ENCODE peak calls at places on chromosomes 3 and 15, in six cellular contexts. O is stimulated activated CD4-positive, alpha-beta T cell treated with anti-CD3 and anti-CD28 coated beads, Interleukin-2, amount 100 ng/mL, for 24 hours; D is sciatic nerve; Z is osteocyte; U is AG08396; S is EH. J is an unnamed sample.

GRCh38 chr3:27880969-27881892 is 159.1 kb upstream of the EOMES start:
- DNase-seq in O (no peak), D (no peak), Z (no peak), U (no peak), S (no peak), J (no peak)

GRCh38 chr3:173397161-173398110 is at the start of gene NLGN1:
- DNase-seq in O (no peak), D (peak; percentile 82), Z (peak; percentile 90), U (peak; percentile 70), S (peak; percentile 87), J (peak; percentile 75)

GRCh38 chr3:70119892-70120291 is 120.4 kb downstream of the SAMMSON start:
- DNase-seq in O (no peak), D (no peak), Z (no peak), U (no peak), S (no peak), J (no peak)

GRCh38 chr3:56421205-56421604 is 47.1 kb downstream of the ERC2 start:
- DNase-seq in O (no peak), D (no peak), Z (no peak), U (no peak), S (no peak), J (no peak)

GRCh38 chr15:38243278-38243677 is 9.4 kb upstream of the SPRED1 start:
- DNase-seq in O (no peak), D (no peak), Z (no peak), U (no peak), S (no peak), J (no peak)

GRCh38 chr15:35514759-35515158 is 31.2 kb downstream of the DPH6 start:
- DNase-seq in O (no peak), D (no peak), Z (no peak), U (no peak), S (peak; percentile 78), J (no peak)

GRCh38 chr3:188914556-188914955 is 257.2 kb upstream of the TPRG1 start:
- DNase-seq in O (no peak), D (no peak), Z (no peak), U (no peak), S (peak; percentile 79), J (no peak)

GRCh38 chr3:175431396-175431795 is 572.3 kb downstream of the NAALADL2 start:
- DNase-seq in O (no peak), D (no peak), Z (no peak), U (no peak), S (peak; percentile 93), J (no peak)

GRCh38 chr3:186746008-186746407 is 28.8 kb downstream of the KNG1 start:
- DNase-seq in O (no peak), D (no peak), Z (no peak), U (peak; percentile 66), S (peak; percentile 94), J (peak; percentile 39)

GRCh38 chr15:81155375-81156218 is 21.5 kb downstream of the CFAP161 start:
- DNase-seq in O (no peak), D (no peak), Z (no peak), U (peak; percentile 56), S (peak; percentile 60), J (peak; percentile 35)

GRCh38 chr3:157311633-157312365 is 124.9 kb upstream of the PTX3 start:
- DNase-seq in O (no peak), D (no peak), Z (no peak), U (peak; percentile 18), S (peak; percentile 95), J (peak; percentile 70)

GRCh38 chr3:170999737-171000242 is 26.7 kb downstream of the SLC2A2 start:
- DNase-seq in O (no peak), D (no peak), Z (no peak), U (peak; percentile 35), S (peak; percentile 82), J (no peak)

GRCh38 chr3:150349314-150350097 is 58.6 kb upstream of the TSC22D2 start:
- DNase-seq in O (no peak), D (peak; percentile 74), Z (no peak), U (no peak), S (peak; percentile 68), J (peak; percentile 53)

GRCh38 chr3:37064747-37065146 is 71.4 kb downstream of the MLH1 start:
- DNase-seq in O (no peak), D (no peak), Z (no peak), U (no peak), S (peak; percentile 61), J (no peak)

GRCh38 chr3:141239551-141240281 is 8.1 kb downstream of the PXYLP1 start:
- DNase-seq in O (no peak), D (no peak), Z (peak; percentile 25), U (no peak), S (no peak), J (no peak)

J was measured in foreskin melanocyte.